ENCODE peak calls at places on chromosomes 2 and 18, in seven cellular contexts. E is HL-60, K is HCT116, W is GM23338, F is GM12878, M is HepG2, A is K562. B is an unnamed sample.

GRCh38 chr2:153595939-153596338 is 117.4 kb upstream of the RPRM start:
- DNase-seq in A (no peak), E (no peak), M (no peak), K (peak), W (peak), F (no peak), B (peak)

GRCh38 chr2:124805060-124805459 is 780.0 kb downstream of the CNTNAP5 start:
- DNase-seq in F (peak), M (no peak), K (no peak), W (no peak), A (no peak), E (no peak), B (no peak)

GRCh38 chr2:29270606-29271005 is 155.4 kb downstream of the CLIP4 start:
- DNase-seq in A (no peak), W (no peak), K (no peak), M (no peak), E (no peak), F (no peak), B (no peak)

GRCh38 chr2:10079192-10079930 is 850 bp downstream of the CYS1 start:
- DNase-seq in M (no peak), K (no peak), W (peak), A (no peak), E (no peak), F (no peak), B (no peak)

GRCh38 chr2:28401948-28402550 is 9.4 kb downstream of the FOSL2 start:
- DNase-seq in K (no peak), M (no peak), F (no peak), A (no peak), W (no peak), E (no peak), B (no peak)

GRCh38 chr18:47817017-47817911 is 113.2 kb downstream of the SMAD2 start:
- DNase-seq in A (no peak), M (no peak), K (no peak), F (no peak), W (no peak), E (no peak), B (no peak)

GRCh38 chr2:240703417-240704341 is 12.0 kb downstream of the AQP12A start:
- DNase-seq in A (no peak), F (no peak), M (no peak), E (no peak), W (no peak), K (no peak), B (no peak)

GRCh38 chr2:120914839-120915521 is 179.3 kb downstream of the GLI2 start:
- DNase-seq in F (no peak), E (no peak), M (peak), A (peak), K (no peak), W (no peak), B (no peak)

GRCh38 chr18:48445540-48445939 is 36.4 kb upstream of the ZBTB7C start:
- DNase-seq in E (peak), A (peak), K (peak), W (peak), M (peak), F (peak), B (peak)

GRCh38 chr18:8706545-8706980 is 1.2 kb downstream of the MTCL1 start:
- DNase-seq in M (no peak), A (peak), W (no peak), K (no peak), E (no peak), F (no peak), B (no peak)

DNA sequence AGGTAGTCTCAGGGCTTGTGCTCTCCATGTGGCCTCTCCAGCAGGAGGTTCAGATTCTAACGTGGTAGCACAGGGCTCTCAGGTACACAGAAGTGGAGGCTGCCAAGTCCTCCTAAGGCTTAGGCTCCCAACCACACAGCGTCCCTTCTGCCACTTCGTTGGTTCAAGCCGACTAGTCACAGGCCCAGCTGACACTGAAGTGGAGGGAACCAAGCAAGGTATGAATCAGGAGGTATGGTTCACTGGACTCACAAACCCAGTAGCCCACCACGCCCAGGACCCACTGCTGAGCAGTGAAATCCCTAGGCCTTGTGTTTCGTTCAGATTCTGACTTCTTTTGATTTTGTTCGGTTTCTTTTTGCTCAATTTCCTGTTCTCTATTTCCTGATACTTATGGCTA is 46.0 kb upstream of the SEC11C start:
- DNase-seq in A (no peak), F (no peak), K (no peak), W (no peak), E (no peak), M (no peak), B (no peak)
- TF ChIP-seq REST in A (no peak), F (no peak), K (no peak), W (no peak), E (no peak), M (no peak), B (no peak)

GRCh38 chr2:215793747-215794595 is 219.4 kb downstream of the MREG start:
- DNase-seq in M (peak), W (no peak), K (peak), E (peak), F (peak), A (peak), B (peak)

GRCh38 chr2:215797676-215798075 is 215.7 kb downstream of the MREG start:
- DNase-seq in K (no peak), A (no peak), E (no peak), M (no peak), W (no peak), F (no peak), B (no peak)

GRCh38 chr2:215799194-215799593 is 214.2 kb downstream of the MREG start:
- DNase-seq in W (no peak), E (no peak), K (no peak), F (no peak), A (no peak), M (no peak), B (no peak)

GRCh38 chr2:215794829-215795546 is 218.4 kb downstream of the MREG start:
- DNase-seq in K (no peak), A (no peak), F (no peak), M (peak), E (no peak), W (peak), B (no peak)

DNA sequence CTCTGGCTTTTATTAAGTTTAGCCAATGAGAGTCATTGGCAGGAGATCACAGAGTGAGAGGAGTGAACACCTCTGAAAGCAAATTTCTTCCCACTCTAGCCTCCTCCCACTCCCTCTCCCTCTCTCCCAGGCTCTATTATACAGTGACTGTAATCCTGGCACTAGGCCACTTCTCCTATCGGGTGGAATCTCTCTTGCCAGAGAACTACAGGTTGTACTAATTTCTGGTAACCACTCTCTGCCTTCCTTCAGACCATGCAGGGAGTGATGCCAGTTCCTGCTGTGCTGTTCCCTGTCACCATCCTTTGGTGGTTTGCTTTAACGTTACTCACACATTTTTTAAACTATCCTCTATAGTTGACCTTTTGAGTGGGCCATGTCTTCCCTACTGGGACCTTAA is 217.2 kb downstream of the MREG start:
- DNase-seq in M (no peak), A (no peak), F (no peak), W (no peak), K (no peak), E (peak), B (no peak)
- TF ChIP-seq POLR2AphosphoS5 in M (no peak), A (no peak), F (no peak), W (no peak), K (no peak), E (peak), B (no peak)

DNA sequence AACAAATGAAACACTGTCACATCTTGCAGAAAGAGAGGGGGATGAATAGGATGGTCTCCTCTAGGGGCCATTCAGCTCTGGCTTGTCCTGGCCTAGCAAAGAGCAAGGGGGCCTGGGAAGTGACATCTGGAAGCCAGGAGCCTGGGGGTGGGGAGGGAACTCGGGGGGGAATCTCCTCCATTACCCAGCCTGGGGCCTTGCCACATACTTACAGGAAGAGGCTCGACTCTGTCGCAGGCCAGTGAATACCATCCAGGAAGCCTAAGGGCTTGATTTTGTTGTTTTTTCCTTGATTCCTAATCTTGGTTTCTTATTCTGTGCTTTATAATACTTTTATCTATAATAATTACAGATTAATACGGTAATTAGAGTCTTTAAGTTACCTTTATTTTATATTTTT is 797.5 kb upstream of the ID2 start:
- DNase-seq in E (no peak), M (no peak), K (no peak), A (no peak), F (no peak), W (no peak), B (no peak)
- TF ChIP-seq REST in E (no peak), M (no peak), K (no peak), A (no peak), F (no peak), W (no peak), B (no peak)

GRCh38 chr2:40144022-40144421 is 307.9 kb downstream of the SLC8A1 start:
- DNase-seq in K (no peak), M (no peak), E (no peak), F (no peak), W (peak), A (no peak), B (no peak)
- TF ChIP-seq POLR2AphosphoS5 in K (no peak), M (no peak), E (no peak), F (no peak), W (no peak), A (no peak), B (no peak)

DNA sequence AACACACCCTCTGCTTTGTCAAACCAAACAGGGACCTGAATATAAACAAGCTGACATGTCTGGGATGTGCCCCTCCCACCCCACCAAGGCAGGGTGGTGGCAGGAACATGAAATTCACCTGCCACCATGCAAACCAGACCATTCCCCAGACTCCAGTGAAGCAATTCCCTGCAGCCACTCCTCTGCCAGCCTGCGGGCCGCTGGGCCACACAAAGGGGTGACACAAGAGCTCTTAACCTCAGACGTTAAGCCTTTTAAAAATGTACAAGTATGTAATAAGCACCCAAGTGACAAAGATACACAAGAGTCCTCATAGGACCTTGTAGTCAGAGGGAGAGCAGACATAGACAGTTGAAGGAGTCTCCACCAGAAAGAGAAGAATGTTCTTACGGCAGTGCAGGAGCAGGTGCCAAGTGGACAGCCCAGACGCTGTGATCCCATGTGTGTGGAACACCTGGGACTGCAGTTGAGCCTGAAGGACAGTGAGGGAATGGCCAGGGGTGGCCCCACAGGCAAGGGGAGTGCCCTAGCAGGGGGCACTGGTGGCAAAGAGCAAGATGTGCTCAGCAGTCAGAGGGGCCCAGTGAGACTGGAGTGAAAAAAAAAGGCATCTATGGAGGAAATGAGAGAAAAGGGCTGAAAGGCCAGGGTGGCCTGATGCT is 36.9 kb downstream of the CRACDL start:
- DNase-seq in K (no peak), A (no peak), E (no peak), M (no peak), F (no peak), W (no peak), B (no peak)
- TF ChIP-seq REST in K (no peak), A (no peak), E (no peak), M (no peak), F (no peak), W (no peak), B (no peak)